ENCODE peak calls at places on chromosome 2, in six cellular contexts. X, R, P, I, T and Q are unnamed samples.

GRCh38 chr2:119025762-119026351 is 83.9 kb downstream of the MARCO start:
- DNase-seq in X (no peak), R (no peak), P (no peak), I (no peak), T (no peak), Q (no peak)

GRCh38 chr2:48419884-48420511 is 110.0 kb upstream of the STON1 start:
- DNase-seq in X (no peak), R (no peak), P (no peak), I (no peak), T (no peak), Q (no peak)

GRCh38 chr2:224764565-224765236 is 48.5 kb upstream of the CCDC195 start:
- DNase-seq in X (no peak), R (no peak), P (no peak), I (no peak), T (no peak), Q (peak)

GRCh38 chr2:160157861-160158813 is 41.9 kb downstream of the ITGB6 start:
- DNase-seq in X (peak), R (no peak), P (no peak), I (no peak), T (no peak), Q (no peak)

GRCh38 chr2:222037211-222037610 is 261.6 kb downstream of the PAX3 start:
- DNase-seq in X (no peak), R (no peak), P (no peak), I (no peak), T (no peak), Q (no peak)

GRCh38 chr2:230441188-230441897 is 25.3 kb downstream of the SP100 start:
- DNase-seq in X (no peak), R (peak), P (no peak), I (no peak), T (peak), Q (no peak)

GRCh38 chr2:55493220-55493619 is 26.3 kb upstream of the CFAP36 start:
- DNase-seq in X (no peak), R (peak), P (no peak), I (no peak), T (no peak), Q (no peak)

GRCh38 chr2:75570948-75571729 is 10.4 kb upstream of the EVA1A start:
- DNase-seq in X (no peak), R (peak), P (no peak), I (no peak), T (no peak), Q (no peak)

GRCh38 chr2:120994301-120994700 is 258.6 kb downstream of the GLI2 start:
- DNase-seq in X (no peak), R (no peak), P (no peak), I (no peak), T (no peak), Q (no peak)

DNA sequence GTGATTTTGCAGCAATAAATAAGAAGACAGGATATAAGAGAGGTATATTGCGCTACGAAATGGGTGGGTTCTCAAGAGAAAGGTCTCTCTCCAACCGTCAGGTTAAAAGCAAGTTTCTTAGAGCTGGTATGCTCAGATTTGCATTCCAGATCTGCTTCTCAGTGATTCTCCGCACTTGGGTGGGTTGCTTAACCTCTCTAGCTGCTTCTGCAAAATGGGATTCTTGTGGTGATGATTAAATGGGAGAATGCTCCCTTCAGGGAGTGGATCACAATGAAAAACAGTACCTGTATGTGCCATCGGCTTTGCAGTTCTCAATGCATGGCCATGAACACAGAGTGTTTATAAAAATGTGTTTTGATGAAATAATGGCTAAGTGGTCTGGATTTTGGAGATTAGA is 477.7 kb downstream of the TNS1 start:
- DNase-seq in X (no peak), R (no peak), P (no peak), I (no peak), T (no peak), Q (no peak)
- TF ChIP-seq CTCF in X (no peak), R (no peak), P (no peak), I (no peak), T (no peak), Q (no peak)

GRCh38 chr2:151792589-151792988 is 35.6 kb downstream of the ARL5A start:
- DNase-seq in X (no peak), R (no peak), P (no peak), I (no peak), T (no peak), Q (no peak)
- TF ChIP-seq CTCF in X (no peak), R (no peak), P (no peak), I (peak), T (no peak), Q (no peak)

DNA sequence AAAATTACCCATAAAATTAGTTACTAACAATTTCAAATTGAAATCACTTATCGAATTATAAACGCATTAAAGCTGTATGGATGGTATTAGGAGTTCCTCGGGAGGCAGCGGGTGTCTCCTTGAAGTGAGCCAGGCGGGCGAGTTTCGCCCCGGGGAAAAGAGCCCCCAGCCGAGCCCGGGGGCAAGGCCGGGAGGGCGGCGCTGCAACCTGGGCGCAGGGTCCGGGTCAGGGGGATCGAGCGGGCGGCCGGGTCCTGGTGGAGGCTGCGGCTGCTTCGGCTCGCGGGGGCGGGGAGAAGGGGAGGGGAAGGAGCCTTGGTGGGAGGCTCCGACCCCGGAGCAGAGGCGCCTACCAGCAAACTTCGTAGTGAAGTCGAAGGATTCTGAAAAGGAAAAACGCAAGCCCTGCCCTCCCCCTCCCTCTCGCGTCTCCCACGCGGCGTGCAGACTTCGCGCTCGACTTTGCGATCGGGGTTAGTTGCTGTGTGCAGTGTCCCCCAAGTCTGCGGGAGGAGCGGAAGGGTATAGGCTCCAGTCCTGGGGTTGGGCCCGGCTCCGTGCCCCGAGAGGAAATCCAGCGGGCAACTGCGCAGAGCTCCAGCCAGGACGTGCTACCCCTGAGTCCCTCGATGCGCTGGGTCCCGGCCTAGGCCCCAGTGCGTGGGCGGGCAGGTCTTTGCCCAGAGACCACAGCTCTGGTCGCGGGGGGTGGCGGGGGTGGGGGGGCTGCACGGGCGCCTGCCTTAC is 140.9 kb downstream of the MEIS1 start:
- DNase-seq in X (no peak), R (peak), P (no peak), I (peak), T (no peak), Q (peak)
- TF ChIP-seq CTCF in X (no peak), R (no peak), P (no peak), I (no peak), T (no peak), Q (no peak)

GRCh38 chr2:84858123-84858522 is 22.8 kb downstream of the TRABD2A start:
- DNase-seq in X (no peak), R (no peak), P (no peak), I (no peak), T (no peak), Q (no peak)
- TF ChIP-seq CTCF in X (peak), R (peak), P (no peak), I (no peak), T (no peak), Q (peak)

DNA sequence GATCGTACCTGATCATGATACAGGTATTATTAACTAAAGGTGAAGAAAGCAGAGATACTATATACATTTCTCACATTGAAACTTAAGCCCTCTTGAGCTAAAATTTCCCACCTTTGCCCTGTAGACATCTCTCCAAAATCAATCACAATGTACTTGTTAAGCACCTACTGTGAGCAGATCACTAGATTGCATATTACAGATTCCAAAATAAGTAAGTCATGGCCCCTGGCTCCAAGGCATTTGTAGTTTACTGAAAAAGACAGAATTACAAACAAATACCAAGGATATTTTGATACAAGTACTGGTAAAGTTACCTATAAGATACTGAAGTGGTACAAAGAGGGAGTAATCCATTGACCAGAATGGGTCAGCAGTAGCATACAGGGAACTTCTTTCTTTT is 455.3 kb downstream of the STK39 start:
- DNase-seq in X (no peak), R (no peak), P (no peak), I (no peak), T (no peak), Q (no peak)
- TF ChIP-seq CTCF in X (no peak), R (no peak), P (no peak), I (no peak), T (no peak), Q (no peak)

GRCh38 chr2:145431181-145431951 is 911.4 kb upstream of the ZEB2 start:
- DNase-seq in X (no peak), R (no peak), P (no peak), I (no peak), T (no peak), Q (no peak)
- TF ChIP-seq CTCF in X (no peak), R (no peak), P (no peak), I (no peak), T (no peak), Q (no peak)